ENCODE peak calls at places on chromosomes 1 and 21, in six cellular contexts. P, Z, A, U, E and S are unnamed samples.
A peak's percentile ranks its signal among the peaks of the same experiment; 100 is the strongest.

GRCh38 chr1:62371375-62371774 is 52.1 kb upstream of the KANK4 start:
- DNase-seq in P (no peak), Z (no peak), A (no peak), U (no peak), E (no peak), S (no peak)

GRCh38 chr1:54227091-54227602 is 27.2 kb downstream of the MRPL37 start:
- DNase-seq in P (peak; percentile 51), Z (no peak), A (no peak), U (no peak), E (peak; percentile 75), S (no peak)

GRCh38 chr1:1629430-1630190 is 2.4 kb upstream of the MMP23B start:
- DNase-seq in P (no peak), Z (no peak), A (peak; percentile 59), U (no peak), E (no peak), S (no peak)

GRCh38 chr1:112395261-112395831 is 668 bp upstream of the CTTNBP2NL start:
- DNase-seq in P (no peak), Z (no peak), A (no peak), U (peak; percentile 28), E (peak; percentile 62), S (peak; percentile 29)

GRCh38 chr21:25428537-25428936 is 178.7 kb downstream of the MRPL39 start:
- DNase-seq in P (peak; percentile 5), Z (no peak), A (no peak), U (no peak), E (no peak), S (no peak)

GRCh38 chr1:13911697-13912619 is 212.0 kb downstream of the PRDM2 start:
- DNase-seq in P (no peak), Z (no peak), A (no peak), U (no peak), E (no peak), S (no peak)

GRCh38 chr1:1305300-1306069 is 2.2 kb downstream of the ACAP3 start:
- DNase-seq in P (peak; percentile 71), Z (no peak), A (peak; percentile 89), U (peak; percentile 21), E (peak; percentile 73), S (no peak)

GRCh38 chr1:79845951-79846350 is 839.4 kb upstream of the ADGRL4 start:
- DNase-seq in P (peak; percentile 82), Z (no peak), A (no peak), U (no peak), E (peak; percentile 28), S (no peak)

GRCh38 chr1:225407755-225408154 is 20.1 kb downstream of the LBR start:
- DNase-seq in P (no peak), Z (no peak), A (no peak), U (no peak), E (no peak), S (no peak)

GRCh38 chr1:192225713-192226112 is 67.5 kb downstream of the RGS18 start:
- DNase-seq in P (peak; percentile 86), Z (no peak), A (no peak), U (peak; percentile 73), E (peak; percentile 49), S (no peak)

GRCh38 chr1:165424454-165425283 is 20.3 kb downstream of the RXRG start:
- DNase-seq in P (no peak), Z (no peak), A (no peak), U (no peak), E (no peak), S (no peak)

GRCh38 chr1:57512386-57512785 is 88.5 kb upstream of the DAB1 start:
- DNase-seq in P (no peak), Z (no peak), A (no peak), U (no peak), E (no peak), S (no peak)

GRCh38 chr1:162704673-162705424 is 72.6 kb downstream of the DDR2 start:
- DNase-seq in P (no peak), Z (no peak), A (no peak), U (no peak), E (no peak), S (no peak)

GRCh38 chr1:24173638-24174325 is 13.3 kb downstream of the IFNLR1 start:
- DNase-seq in P (no peak), Z (no peak), A (no peak), U (no peak), E (no peak), S (no peak)

GRCh38 chr1:233328661-233329498 is 1.4 kb downstream of the MAP3K21 start:
- DNase-seq in P (no peak), Z (no peak), A (peak; percentile 32), U (no peak), E (no peak), S (peak; percentile 35)

GRCh38 chr1:194517567-194517966 is 1331.2 kb upstream of the B3GALT2 start:
- DNase-seq in P (no peak), Z (no peak), A (no peak), U (no peak), E (no peak), S (no peak)

GRCh38 chr21:17711896-17712295 is 99.2 kb upstream of the BTG3 start:
- DNase-seq in P (no peak), Z (no peak), A (no peak), U (no peak), E (no peak), S (no peak)

GRCh38 chr1:228379666-228380065 is 27.0 kb downstream of the TRIM11 start:
- DNase-seq in P (no peak), Z (no peak), A (no peak), U (no peak), E (no peak), S (no peak)

GRCh38 chr1:214446772-214447556 is 104.4 kb downstream of the PTPN14 start:
- DNase-seq in P (peak; percentile 93), Z (no peak), A (peak; percentile 11), U (peak; percentile 88), E (peak; percentile 98), S (peak; percentile 89)

GRCh38 chr1:232876506-232877360 is 71.5 kb downstream of the MAP10 start:
- DNase-seq in P (no peak), Z (no peak), A (no peak), U (no peak), E (no peak), S (no peak)

GRCh38 chr1:236287757-236288619 is 6.2 kb upstream of the ERO1B start:
- DNase-seq in P (no peak), Z (no peak), A (peak; percentile 22), U (no peak), E (no peak), S (peak; percentile 66)

GRCh38 chr1:186094170-186094569 is 280.9 kb downstream of the TPR start:
- DNase-seq in P (peak; percentile 76), Z (no peak), A (no peak), U (peak; percentile 73), E (peak; percentile 80), S (no peak)

GRCh38 chr1:114153051-114153620 is 533 bp downstream of the SYT6 start:
- DNase-seq in P (no peak), Z (no peak), A (no peak), U (no peak), E (no peak), S (no peak)

GRCh38 chr1:35834218-35834617 is 26.4 kb downstream of the AGO4 start:
- DNase-seq in P (no peak), Z (no peak), A (no peak), U (no peak), E (no peak), S (no peak)

GRCh38 chr1:224929335-224930237 is at the start of gene DNAH14:
- DNase-seq in P (peak; percentile 60), Z (no peak), A (peak; percentile 80), U (peak; percentile 73), E (peak; percentile 90), S (peak; percentile 96)

GRCh38 chr1:42851960-42852607 is 5.7 kb downstream of the ZNF691 start:
- DNase-seq in P (no peak), Z (no peak), A (no peak), U (no peak), E (no peak), S (no peak)

GRCh38 chr1:181990730-181991129 is 70.8 kb downstream of the ZNF648 start:
- DNase-seq in P (no peak), Z (no peak), A (no peak), U (no peak), E (no peak), S (no peak)

GRCh38 chr1:225897595-225898514 is 8.9 kb upstream of the LEFTY1 start:
- DNase-seq in P (no peak), Z (no peak), A (peak; percentile 41), U (no peak), E (no peak), S (no peak)

GRCh38 chr1:39683591-39684312 is 7.5 kb downstream of the HPCAL4 start:
- DNase-seq in P (no peak), Z (no peak), A (no peak), U (no peak), E (no peak), S (no peak)

GRCh38 chr1:26759531-26759930 is 28.2 kb upstream of the PIGV start:
- DNase-seq in P (no peak), Z (no peak), A (no peak), U (no peak), E (no peak), S (no peak)

GRCh38 chr1:26758358-26758757 is 29.4 kb upstream of the PIGV start:
- DNase-seq in P (no peak), Z (no peak), A (no peak), U (no peak), E (no peak), S (no peak)

GRCh38 chr1:26761217-26761616 is 26.5 kb upstream of the PIGV start:
- DNase-seq in P (no peak), Z (no peak), A (no peak), U (no peak), E (no peak), S (no peak)
- TF ChIP-seq CTCF in P (peak; percentile 11), Z (no peak), A (no peak), U (peak; percentile 15), E (no peak), S (no peak)

GRCh38 chr1:171188388-171189266 is 3.5 kb downstream of the FMO2 start:
- DNase-seq in P (peak; percentile 65), Z (peak; percentile 21), A (peak; percentile 18), U (peak; percentile 63), E (peak; percentile 37), S (peak; percentile 62)
- H3K4me3 ChIP-seq in P (no peak overlapping the region), Z (peak overlapping the region; percentile 78), A (no peak overlapping the region), U (no peak overlapping the region), E (peak overlapping the region; percentile 61), S (no peak overlapping the region)

GRCh38 chr1:239954836-239955235 is 136.8 kb upstream of the FMN2 start:
- DNase-seq in P (no peak), Z (no peak), A (no peak), U (no peak), E (no peak), S (no peak)

GRCh38 chr1:239955431-239955830 is 136.3 kb upstream of the FMN2 start:
- DNase-seq in P (no peak), Z (no peak), A (no peak), U (no peak), E (no peak), S (no peak)

GRCh38 chr1:239947789-239948188 is 143.9 kb upstream of the FMN2 start:
- DNase-seq in P (peak; percentile 16), Z (no peak), A (no peak), U (no peak), E (peak; percentile 10), S (no peak)

GRCh38 chr1:239952348-239953307 is 139.1 kb upstream of the FMN2 start:
- DNase-seq in P (no peak), Z (no peak), A (no peak), U (no peak), E (no peak), S (peak; percentile 48)

GRCh38 chr1:239951518-239952130 is 140.1 kb upstream of the FMN2 start:
- DNase-seq in P (peak; percentile 73), Z (peak; percentile 28), A (peak; percentile 65), U (peak; percentile 51), E (peak; percentile 57), S (peak; percentile 68)
- TF ChIP-seq CTCF in P (peak; percentile 76), Z (peak; percentile 59), A (peak; percentile 68), U (peak; percentile 44), E (peak; percentile 70), S (peak; percentile 68)

GRCh38 chr1:91768786-91769697 is 116.9 kb downstream of the TGFBR3 start:
- DNase-seq in P (peak; percentile 80), Z (no peak), A (no peak), U (no peak), E (peak; percentile 78), S (no peak)
- H3K4me3 ChIP-seq in P (no peak overlapping the region), Z (no peak overlapping the region), A (no peak overlapping the region), U (no peak overlapping the region), E (no peak overlapping the region), S (no peak overlapping the region)